ENCODE peak calls at places on chromosomes 7 and 10, in eight cellular contexts. O, H, K, J, C, B, X and E are unnamed samples.

GRCh38 chr10:132851451-132851850 is 65.5 kb upstream of the NKX6-2 start:
- DNase-seq in O (no peak), H (peak; percentile 55), K (no peak), J (no peak), C (no peak), B (no peak), X (no peak), E (peak; percentile 53)

GRCh38 chr7:4709187-4709586 is 27.1 kb downstream of the FOXK1 start:
- DNase-seq in O (no peak), H (no peak), K (no peak), J (no peak), C (no peak), B (no peak), X (no peak), E (no peak)

GRCh38 chr7:140015471-140015970 is 47.2 kb downstream of the PARP12 start:
- DNase-seq in O (no peak), H (no peak), K (no peak), J (no peak), C (no peak), B (no peak), X (no peak), E (no peak)

GRCh38 chr10:97069026-97069425 is 116.7 kb downstream of the SLIT1 start:
- DNase-seq in O (no peak), H (no peak), K (no peak), J (no peak), C (no peak), B (no peak), X (no peak), E (no peak)

GRCh38 chr7:23205861-23206510 is 24.1 kb downstream of the NUP42 start:
- DNase-seq in O (peak; percentile 21), H (no peak), K (no peak), J (peak; percentile 27), C (peak; percentile 27), B (no peak), X (no peak), E (no peak)

GRCh38 chr7:295155-296154 is 5.5 kb downstream of the FOXL3 start:
- DNase-seq in O (no peak), H (no peak), K (no peak), J (peak; percentile 15), C (no peak), B (no peak), X (no peak), E (peak; percentile 51)

GRCh38 chr7:44853391-44853790 is 5.5 kb upstream of the H2AZ2 start:
- DNase-seq in O (no peak), H (no peak), K (no peak), J (no peak), C (no peak), B (no peak), X (no peak), E (no peak)

GRCh38 chr7:7673240-7673550 is 32.6 kb downstream of the UMAD1 start:
- DNase-seq in O (no peak), H (no peak), K (no peak), J (no peak), C (no peak), B (no peak), X (no peak), E (no peak)

GRCh38 chr7:11330717-11331116 is 357.0 kb downstream of the PHF14 start:
- DNase-seq in O (no peak), H (no peak), K (no peak), J (no peak), C (no peak), B (no peak), X (no peak), E (no peak)

GRCh38 chr10:50600286-50600685 is 23.5 kb downstream of the SGMS1 start:
- DNase-seq in O (no peak), H (no peak), K (no peak), J (no peak), C (no peak), B (no peak), X (no peak), E (no peak)

GRCh38 chr7:47461161-47461560 is 120.8 kb downstream of the TNS3 start:
- DNase-seq in O (peak; percentile 65), H (no peak), K (peak; percentile 74), J (no peak), C (peak; percentile 69), B (no peak), X (no peak), E (peak; percentile 70)

GRCh38 chr7:152014722-152015121 is 10.8 kb upstream of the GALNT11 start:
- DNase-seq in O (no peak), H (peak; percentile 34), K (no peak), J (no peak), C (no peak), B (no peak), X (no peak), E (no peak)

GRCh38 chr7:36642414-36642813 is 81.9 kb downstream of the AOAH start:
- DNase-seq in O (no peak), H (no peak), K (no peak), J (no peak), C (no peak), B (no peak), X (no peak), E (no peak)

GRCh38 chr7:123749537-123749857 is 694 bp upstream of the WASL start:
- DNase-seq in O (peak; percentile 33), H (no peak), K (no peak), J (no peak), C (no peak), B (no peak), X (peak; percentile 66), E (peak; percentile 42)

GRCh38 chr7:130481898-130482297 is 10.0 kb upstream of the MEST start:
- DNase-seq in O (no peak), H (peak; percentile 26), K (peak; percentile 47), J (no peak), C (no peak), B (no peak), X (peak; percentile 35), E (no peak)

GRCh38 chr10:119633538-119634218 is 17.5 kb upstream of the BAG3 start:
- DNase-seq in O (no peak), H (no peak), K (no peak), J (no peak), C (no peak), B (no peak), X (no peak), E (no peak)
- H3K27me3 ChIP-seq in O (no peaks in the 10 kb centered on the region), H (no peaks in the 10 kb centered on the region), K (no peaks in the 10 kb centered on the region), J (no peaks in the 10 kb centered on the region), C (no peaks in the 10 kb centered on the region), B (no peaks in the 10 kb centered on the region), X (no peaks in the 10 kb centered on the region), E (peaks cover 3% of the 10 kb centered on the region)

DNA sequence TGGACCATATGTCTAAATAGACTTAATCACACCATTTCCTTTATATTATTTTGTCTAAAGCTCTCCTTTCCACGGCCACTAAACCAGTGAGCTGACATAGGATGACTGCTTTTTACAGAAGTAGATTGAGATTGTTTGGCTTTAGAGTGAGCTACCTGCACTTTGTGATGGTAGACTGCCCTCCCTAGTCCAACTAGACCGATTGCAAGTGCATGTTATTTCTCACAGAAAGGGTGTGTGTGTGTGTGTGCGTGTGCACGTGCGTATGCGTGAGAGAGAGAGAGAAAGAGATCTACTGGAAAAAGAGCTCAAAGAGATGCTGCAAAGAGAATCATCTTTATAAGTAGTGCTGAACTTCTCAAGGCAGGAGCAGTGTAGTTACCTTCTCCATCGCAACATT is 60.7 kb downstream of the VCL start:
- DNase-seq in O (no peak), H (no peak), K (no peak), J (no peak), C (no peak), B (no peak), X (peak; percentile 59), E (no peak)
- TF ChIP-seq CTCF in O (peak; percentile 21), H (no peak), K (no peak), J (no peak), C (no peak), B (no peak), X (peak; percentile 48), E (no peak)

GRCh38 chr10:79142064-79142491 is 73.3 kb downstream of the ZMIZ1 start:
- DNase-seq in O (peak; percentile 63), H (no peak), K (peak; percentile 65), J (no peak), C (peak; percentile 80), B (peak; percentile 89), X (no peak), E (peak; percentile 79)

GRCh38 chr10:79140083-79140793 is 71.5 kb downstream of the ZMIZ1 start:
- DNase-seq in O (no peak), H (no peak), K (no peak), J (no peak), C (no peak), B (no peak), X (no peak), E (no peak)

GRCh38 chr10:79142522-79143309 is 74.0 kb downstream of the ZMIZ1 start:
- DNase-seq in O (no peak), H (no peak), K (no peak), J (no peak), C (no peak), B (no peak), X (no peak), E (no peak)

GRCh38 chr10:79139124-79139835 is 70.5 kb downstream of the ZMIZ1 start:
- DNase-seq in O (peak; percentile 75), H (no peak), K (no peak), J (peak; percentile 76), C (peak; percentile 82), B (peak; percentile 89), X (peak; percentile 73), E (peak; percentile 77)

DNA sequence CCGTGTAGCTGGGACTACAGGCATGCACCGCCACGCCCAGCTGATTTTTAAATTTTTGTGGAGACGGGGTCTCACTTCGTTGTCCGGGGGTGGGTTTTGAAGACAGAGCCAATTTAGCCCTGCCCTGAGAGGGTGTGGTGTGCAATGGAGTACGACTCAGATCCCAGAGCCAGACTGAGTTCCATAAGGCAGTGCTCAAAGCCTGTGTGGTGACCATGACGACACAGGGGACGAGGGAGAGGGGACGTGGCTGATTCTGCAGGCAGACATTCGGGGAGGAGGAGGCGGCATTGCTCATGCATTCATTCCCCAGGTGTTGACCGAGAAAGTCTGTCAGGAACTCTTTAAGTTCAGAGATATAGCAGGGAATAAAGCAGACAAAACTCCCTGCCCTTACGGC is 72.1 kb downstream of the ZMIZ1 start:
- DNase-seq in O (no peak), H (no peak), K (no peak), J (no peak), C (no peak), B (no peak), X (no peak), E (no peak)
- H3K4me1 ChIP-seq in O (peaks cover 69% of the 10 kb centered on the region), H (peaks cover 99% of the 10 kb centered on the region), K (peaks cover 58% of the 10 kb centered on the region), J (peaks cover 42% of the 10 kb centered on the region), C (peaks cover 47% of the 10 kb centered on the region), B (peaks cover 89% of the 10 kb centered on the region), X (peaks cover 37% of the 10 kb centered on the region), E (peaks cover 63% of the 10 kb centered on the region)

DNA sequence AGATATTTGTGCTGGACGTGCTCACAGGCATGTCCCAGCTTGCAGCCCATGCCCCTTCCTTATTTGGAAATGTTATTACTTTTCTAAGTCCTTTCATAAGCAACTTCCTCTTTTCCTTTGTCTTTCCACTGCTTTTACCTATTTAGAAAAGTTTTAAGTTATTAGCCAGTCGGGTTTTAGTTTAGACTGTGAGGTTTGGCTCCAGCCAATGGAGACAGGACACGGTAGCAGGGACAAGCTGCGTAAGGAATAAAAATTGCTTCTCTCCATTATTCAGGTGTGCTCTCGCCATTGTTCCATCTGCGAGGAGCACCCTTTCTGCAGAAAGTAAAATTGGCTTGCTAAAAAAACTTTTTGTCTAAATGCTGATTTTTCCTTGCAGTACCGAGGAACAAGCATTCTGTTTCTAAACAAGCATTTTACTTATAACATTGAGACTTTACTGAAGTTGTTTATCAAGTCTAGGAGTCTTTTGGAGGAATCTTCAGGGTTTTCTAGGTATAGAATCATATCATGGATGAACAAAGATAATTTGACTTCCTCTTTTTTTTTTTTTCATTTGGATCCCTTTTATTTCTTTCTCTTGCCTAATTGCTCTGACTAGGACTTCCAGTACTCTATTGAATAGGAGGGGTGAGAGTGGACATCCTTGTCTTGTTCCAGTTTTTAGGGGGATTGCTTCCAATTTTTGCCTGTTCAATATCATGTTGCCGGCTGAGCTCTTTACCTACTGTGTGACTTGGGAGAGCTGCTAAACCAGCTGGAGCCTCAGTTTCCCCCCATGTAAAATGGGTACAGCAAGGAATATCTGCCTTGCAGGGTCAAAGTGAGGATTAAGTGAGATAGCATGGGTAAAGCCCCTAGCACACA is 63.8 kb downstream of the ALOX5 start:
- DNase-seq in O (no peak), H (no peak), K (no peak), J (no peak), C (no peak), B (no peak), X (no peak), E (no peak)
- H3K27me3 ChIP-seq in O (no peaks in the 10 kb centered on the region), H (no peaks in the 10 kb centered on the region), K (no peaks in the 10 kb centered on the region), J (no peaks in the 10 kb centered on the region), C (no peaks in the 10 kb centered on the region), B (no peaks in the 10 kb centered on the region), X (no peaks in the 10 kb centered on the region), E (no peaks in the 10 kb centered on the region)